ENCODE peak calls at places on chromosomes 7 and 10, in nine cellular contexts. One of them, this sample, is unnamed.

GRCh38 chr7:96708872-96709271 is 774 bp downstream of the SEM1 start:
- DNase-seq in IMR-90: no peak
- DNase-seq in lower lobe of right lung: no peak
- DNase-seq in colonic mucosa: no peak
- DNase-seq in cardiac muscle cell: no peak
- DNase-seq in OCI-LY7: peak; percentile 3
- DNase-seq in tibial artery: no peak
- DNase-seq in fibroblast of lung: no peak
- DNase-seq in uterus: no peak
- DNase-seq in this sample: no peak

GRCh38 chr10:97732052-97732359 is 4.9 kb upstream of the ZFYVE27 start:
- DNase-seq in IMR-90: no peak
- DNase-seq in lower lobe of right lung: no peak
- DNase-seq in colonic mucosa: no peak
- DNase-seq in cardiac muscle cell: no peak
- DNase-seq in OCI-LY7: no peak
- DNase-seq in tibial artery: no peak
- DNase-seq in fibroblast of lung: no peak
- DNase-seq in uterus: no peak
- DNase-seq in this sample: no peak

GRCh38 chr10:110221721-110222261 is 14.4 kb downstream of the MXI1 start:
- DNase-seq in IMR-90: peak; percentile 98
- DNase-seq in lower lobe of right lung: peak; percentile 71
- DNase-seq in colonic mucosa: peak; percentile 54
- DNase-seq in cardiac muscle cell: peak; percentile 89
- DNase-seq in OCI-LY7: no peak
- DNase-seq in tibial artery: peak; percentile 89
- DNase-seq in fibroblast of lung: peak; percentile 98
- DNase-seq in uterus: peak; percentile 92
- DNase-seq in this sample: peak; percentile 94

GRCh38 chr7:79298145-79298760 is 155.2 kb downstream of the MAGI2 start:
- DNase-seq in IMR-90: peak; percentile 79
- DNase-seq in lower lobe of right lung: no peak
- DNase-seq in colonic mucosa: peak; percentile 26
- DNase-seq in cardiac muscle cell: peak; percentile 61
- DNase-seq in OCI-LY7: peak; percentile 32
- DNase-seq in tibial artery: no peak
- DNase-seq in fibroblast of lung: peak; percentile 84
- DNase-seq in uterus: peak; percentile 11
- DNase-seq in this sample: peak; percentile 85

GRCh38 chr7:90592036-90592435 is 4.1 kb upstream of the CDK14 start:
- DNase-seq in IMR-90: no peak
- DNase-seq in lower lobe of right lung: no peak
- DNase-seq in colonic mucosa: no peak
- DNase-seq in cardiac muscle cell: no peak
- DNase-seq in OCI-LY7: no peak
- DNase-seq in tibial artery: no peak
- DNase-seq in fibroblast of lung: peak; percentile 37
- DNase-seq in uterus: no peak
- DNase-seq in this sample: no peak

GRCh38 chr7:10793995-10794780 is 179.5 kb upstream of the PHF14 start:
- DNase-seq in IMR-90: no peak
- DNase-seq in lower lobe of right lung: no peak
- DNase-seq in colonic mucosa: no peak
- DNase-seq in cardiac muscle cell: no peak
- DNase-seq in OCI-LY7: no peak
- DNase-seq in tibial artery: no peak
- DNase-seq in fibroblast of lung: no peak
- DNase-seq in uterus: no peak
- DNase-seq in this sample: no peak

GRCh38 chr7:43906327-43907010 is at the start of gene URGCP:
- DNase-seq in IMR-90: peak; percentile 20
- DNase-seq in lower lobe of right lung: peak; percentile 70
- DNase-seq in colonic mucosa: peak; percentile 62
- DNase-seq in cardiac muscle cell: peak; percentile 63
- DNase-seq in OCI-LY7: no peak
- DNase-seq in tibial artery: peak; percentile 25
- DNase-seq in fibroblast of lung: peak; percentile 25
- DNase-seq in uterus: peak; percentile 25
- DNase-seq in this sample: peak; percentile 78

GRCh38 chr7:30062587-30062986 is 34.4 kb downstream of the PLEKHA8 start:
- DNase-seq in IMR-90: peak; percentile 56
- DNase-seq in lower lobe of right lung: no peak
- DNase-seq in colonic mucosa: no peak
- DNase-seq in cardiac muscle cell: peak; percentile 24
- DNase-seq in OCI-LY7: peak; percentile 62
- DNase-seq in tibial artery: no peak
- DNase-seq in fibroblast of lung: peak; percentile 73
- DNase-seq in uterus: no peak
- DNase-seq in this sample: peak; percentile 77

GRCh38 chr10:123665371-123666286 is 526 bp upstream of the GPR26 start:
- DNase-seq in IMR-90: no peak
- DNase-seq in lower lobe of right lung: no peak
- DNase-seq in colonic mucosa: no peak
- DNase-seq in cardiac muscle cell: no peak
- DNase-seq in OCI-LY7: no peak
- DNase-seq in tibial artery: no peak
- DNase-seq in fibroblast of lung: no peak
- DNase-seq in uterus: no peak
- DNase-seq in this sample: no peak

DNA sequence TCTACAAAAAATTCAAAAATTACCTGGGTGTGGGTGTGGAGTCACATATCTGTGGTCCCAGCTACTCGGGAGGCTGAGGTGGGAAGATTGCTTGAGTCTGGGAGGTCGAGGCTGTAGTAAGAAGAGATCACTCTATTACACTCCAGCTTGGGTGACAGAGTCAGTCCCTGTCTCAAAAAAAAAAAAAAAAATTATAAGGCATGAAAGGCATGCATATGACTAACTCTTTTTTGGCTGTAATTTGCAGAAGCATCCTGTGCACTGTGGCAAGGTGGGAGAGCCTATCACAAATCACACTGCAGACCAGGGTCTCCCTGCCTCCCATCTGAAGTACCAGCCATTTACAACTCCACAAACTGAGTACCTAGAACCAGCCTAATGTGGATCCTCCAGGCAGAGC is 14.1 kb upstream of the MYPN start:
- DNase-seq in IMR-90: peak; percentile 78
- DNase-seq in lower lobe of right lung: no peak
- DNase-seq in colonic mucosa: no peak
- DNase-seq in cardiac muscle cell: no peak
- DNase-seq in OCI-LY7: no peak
- DNase-seq in tibial artery: no peak
- DNase-seq in fibroblast of lung: no peak
- DNase-seq in uterus: no peak
- DNase-seq in this sample: peak; percentile 50
- H3K4me1 ChIP-seq in IMR-90: peaks cover 14% of the 10 kb centered on the region
- H3K4me1 ChIP-seq in lower lobe of right lung: no peaks in the 10 kb centered on the region
- H3K4me1 ChIP-seq in colonic mucosa: no peaks in the 10 kb centered on the region
- H3K4me1 ChIP-seq in cardiac muscle cell: no peaks in the 10 kb centered on the region
- H3K4me1 ChIP-seq in OCI-LY7: no peaks in the 10 kb centered on the region
- H3K4me1 ChIP-seq in tibial artery: no peaks in the 10 kb centered on the region
- H3K4me1 ChIP-seq in fibroblast of lung: peaks cover 19% of the 10 kb centered on the region
- H3K4me1 ChIP-seq in uterus: no peaks in the 10 kb centered on the region
- H3K4me1 ChIP-seq in this sample: peaks cover 31% of the 10 kb centered on the region

GRCh38 chr10:130045091-130045652 is 65.5 kb downstream of the C10orf143 start:
- DNase-seq in IMR-90: no peak
- DNase-seq in lower lobe of right lung: no peak
- DNase-seq in colonic mucosa: peak; percentile 13
- DNase-seq in cardiac muscle cell: peak; percentile 26
- DNase-seq in OCI-LY7: no peak
- DNase-seq in tibial artery: no peak
- DNase-seq in fibroblast of lung: no peak
- DNase-seq in uterus: peak; percentile 4
- DNase-seq in this sample: peak; percentile 30

GRCh38 chr10:130044067-130045061 is 66.3 kb downstream of the C10orf143 start:
- DNase-seq in IMR-90: no peak
- DNase-seq in lower lobe of right lung: no peak
- DNase-seq in colonic mucosa: peak; percentile 13
- DNase-seq in cardiac muscle cell: no peak
- DNase-seq in OCI-LY7: no peak
- DNase-seq in tibial artery: no peak
- DNase-seq in fibroblast of lung: no peak
- DNase-seq in uterus: peak; percentile 4
- DNase-seq in this sample: no peak

GRCh38 chr10:130041691-130042225 is 68.9 kb downstream of the C10orf143 start:
- DNase-seq in IMR-90: no peak
- DNase-seq in lower lobe of right lung: no peak
- DNase-seq in colonic mucosa: no peak
- DNase-seq in cardiac muscle cell: no peak
- DNase-seq in OCI-LY7: no peak
- DNase-seq in tibial artery: no peak
- DNase-seq in fibroblast of lung: no peak
- DNase-seq in uterus: no peak
- DNase-seq in this sample: no peak

GRCh38 chr10:130042386-130042785 is 68.2 kb downstream of the C10orf143 start:
- DNase-seq in IMR-90: no peak
- DNase-seq in lower lobe of right lung: no peak
- DNase-seq in colonic mucosa: no peak
- DNase-seq in cardiac muscle cell: no peak
- DNase-seq in OCI-LY7: no peak
- DNase-seq in tibial artery: no peak
- DNase-seq in fibroblast of lung: no peak
- DNase-seq in uterus: peak; percentile 1
- DNase-seq in this sample: no peak

DNA sequence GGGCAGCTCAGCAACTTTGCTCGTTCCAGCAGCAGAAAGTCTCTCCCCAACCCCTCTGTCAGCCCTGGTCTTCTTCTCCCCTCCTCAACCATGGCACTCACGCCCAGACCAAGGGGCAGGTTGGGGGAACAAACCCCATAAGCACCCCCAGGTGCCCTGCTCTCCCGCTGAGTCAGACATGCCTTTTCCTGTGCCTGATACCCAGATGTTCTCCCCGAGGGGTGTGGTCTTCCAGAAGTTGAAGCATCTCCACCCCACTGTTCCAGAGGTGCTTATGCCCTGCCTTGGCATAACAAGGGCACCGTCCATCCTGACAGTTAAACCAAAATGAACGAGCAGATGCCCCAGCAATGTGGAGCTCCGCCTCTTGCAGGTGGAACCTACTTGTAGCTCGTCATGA is 67.1 kb downstream of the C10orf143 start:
- DNase-seq in IMR-90: no peak
- DNase-seq in lower lobe of right lung: no peak
- DNase-seq in colonic mucosa: peak; percentile 7
- DNase-seq in cardiac muscle cell: no peak
- DNase-seq in OCI-LY7: no peak
- DNase-seq in tibial artery: no peak
- DNase-seq in fibroblast of lung: no peak
- DNase-seq in uterus: peak; percentile 2
- DNase-seq in this sample: no peak
- H3K4me1 ChIP-seq in IMR-90: no peaks in the 10 kb centered on the region
- H3K4me1 ChIP-seq in lower lobe of right lung: no peaks in the 10 kb centered on the region
- H3K4me1 ChIP-seq in colonic mucosa: no peaks in the 10 kb centered on the region
- H3K4me1 ChIP-seq in cardiac muscle cell: no peaks in the 10 kb centered on the region
- H3K4me1 ChIP-seq in OCI-LY7: no peaks in the 10 kb centered on the region
- H3K4me1 ChIP-seq in tibial artery: no peaks in the 10 kb centered on the region
- H3K4me1 ChIP-seq in fibroblast of lung: no peaks in the 10 kb centered on the region
- H3K4me1 ChIP-seq in uterus: no peaks in the 10 kb centered on the region
- H3K4me1 ChIP-seq in this sample: peaks cover 10% of the 10 kb centered on the region

GRCh38 chr7:27245124-27245797 is 2.7 kb downstream of the EVX1 start:
- DNase-seq in IMR-90: no peak
- DNase-seq in lower lobe of right lung: no peak
- DNase-seq in colonic mucosa: no peak
- DNase-seq in cardiac muscle cell: no peak
- DNase-seq in OCI-LY7: no peak
- DNase-seq in tibial artery: no peak
- DNase-seq in fibroblast of lung: no peak
- DNase-seq in uterus: no peak
- DNase-seq in this sample: no peak
- H3K4me1 ChIP-seq in IMR-90: no peaks in the 10 kb centered on the region
- H3K4me1 ChIP-seq in lower lobe of right lung: peaks cover 30% of the 10 kb centered on the region
- H3K4me1 ChIP-seq in colonic mucosa: peaks cover 25% of the 10 kb centered on the region
- H3K4me1 ChIP-seq in cardiac muscle cell: peaks cover 11% of the 10 kb centered on the region
- H3K4me1 ChIP-seq in OCI-LY7: no peaks in the 10 kb centered on the region
- H3K4me1 ChIP-seq in tibial artery: peaks cover 42% of the 10 kb centered on the region
- H3K4me1 ChIP-seq in fibroblast of lung: no peaks in the 10 kb centered on the region
- H3K4me1 ChIP-seq in uterus: no peaks in the 10 kb centered on the region
- H3K4me1 ChIP-seq in this sample: peaks cover 15% of the 10 kb centered on the region

GRCh38 chr7:47333131-47333887 is 248.6 kb downstream of the TNS3 start:
- DNase-seq in IMR-90: no peak
- DNase-seq in lower lobe of right lung: no peak
- DNase-seq in colonic mucosa: no peak
- DNase-seq in cardiac muscle cell: no peak
- DNase-seq in OCI-LY7: no peak
- DNase-seq in tibial artery: no peak
- DNase-seq in fibroblast of lung: no peak
- DNase-seq in uterus: no peak
- DNase-seq in this sample: peak; percentile 29

GRCh38 chr7:47335071-47335470 is 246.8 kb downstream of the TNS3 start:
- DNase-seq in IMR-90: no peak
- DNase-seq in lower lobe of right lung: no peak
- DNase-seq in colonic mucosa: no peak
- DNase-seq in cardiac muscle cell: no peak
- DNase-seq in OCI-LY7: no peak
- DNase-seq in tibial artery: no peak
- DNase-seq in fibroblast of lung: no peak
- DNase-seq in uterus: no peak
- DNase-seq in this sample: no peak

GRCh38 chr7:47332681-47333080 is 249.2 kb downstream of the TNS3 start:
- DNase-seq in IMR-90: no peak
- DNase-seq in lower lobe of right lung: no peak
- DNase-seq in colonic mucosa: no peak
- DNase-seq in cardiac muscle cell: peak; percentile 43
- DNase-seq in OCI-LY7: no peak
- DNase-seq in tibial artery: no peak
- DNase-seq in fibroblast of lung: no peak
- DNase-seq in uterus: no peak
- DNase-seq in this sample: no peak

GRCh38 chr7:47335557-47336177 is 246.2 kb downstream of the TNS3 start:
- DNase-seq in IMR-90: no peak
- DNase-seq in lower lobe of right lung: no peak
- DNase-seq in colonic mucosa: no peak
- DNase-seq in cardiac muscle cell: no peak
- DNase-seq in OCI-LY7: no peak
- DNase-seq in tibial artery: no peak
- DNase-seq in fibroblast of lung: no peak
- DNase-seq in uterus: no peak
- DNase-seq in this sample: no peak

GRCh38 chr7:47333959-47334358 is 248.0 kb downstream of the TNS3 start:
- DNase-seq in IMR-90: no peak
- DNase-seq in lower lobe of right lung: no peak
- DNase-seq in colonic mucosa: no peak
- DNase-seq in cardiac muscle cell: no peak
- DNase-seq in OCI-LY7: no peak
- DNase-seq in tibial artery: no peak
- DNase-seq in fibroblast of lung: no peak
- DNase-seq in uterus: no peak
- DNase-seq in this sample: no peak
- H3K4me1 ChIP-seq in IMR-90: peaks cover 43% of the 10 kb centered on the region
- H3K4me1 ChIP-seq in lower lobe of right lung: peaks cover 65% of the 10 kb centered on the region
- H3K4me1 ChIP-seq in colonic mucosa: no peaks in the 10 kb centered on the region
- H3K4me1 ChIP-seq in cardiac muscle cell: peaks cover 16% of the 10 kb centered on the region
- H3K4me1 ChIP-seq in OCI-LY7: no peaks in the 10 kb centered on the region
- H3K4me1 ChIP-seq in tibial artery: peaks cover 52% of the 10 kb centered on the region
- H3K4me1 ChIP-seq in fibroblast of lung: peaks cover 22% of the 10 kb centered on the region
- H3K4me1 ChIP-seq in uterus: no peaks in the 10 kb centered on the region
- H3K4me1 ChIP-seq in this sample: peaks cover 29% of the 10 kb centered on the region